ENCODE peak calls at places on chromosomes 2 and 18, in five cellular contexts. G, I, X, Q and Z are unnamed samples.

GRCh38 chr2:100197643-100198153 is 55.3 kb upstream of the AFF3 start:
- DNase-seq in G (no peak), I (no peak), X (no peak), Q (peak; percentile 87), Z (no peak)

GRCh38 chr18:58733866-58734265 is 62.6 kb downstream of the MALT1 start:
- DNase-seq in G (no peak), I (no peak), X (no peak), Q (no peak), Z (no peak)

GRCh38 chr18:41613210-41613609 is 341.8 kb upstream of the PIK3C3 start:
- DNase-seq in G (no peak), I (no peak), X (no peak), Q (no peak), Z (no peak)

GRCh38 chr2:158953926-158954763 is 14.3 kb upstream of the TANC1 start:
- DNase-seq in G (peak; percentile 71), I (peak; percentile 37), X (peak; percentile 15), Q (peak; percentile 82), Z (peak; percentile 22)

GRCh38 chr2:8045081-8045614 is 636.7 kb upstream of the ID2 start:
- DNase-seq in G (no peak), I (no peak), X (no peak), Q (no peak), Z (no peak)

GRCh38 chr2:44510246-44510645 is 148.5 kb downstream of the CAMKMT start:
- DNase-seq in G (no peak), I (no peak), X (no peak), Q (no peak), Z (no peak)

GRCh38 chr2:131049150-131049718 is 44.0 kb downstream of the FAM168B start:
- DNase-seq in G (no peak), I (no peak), X (no peak), Q (no peak), Z (no peak)

GRCh38 chr18:57188851-57189565 is 42.1 kb downstream of the BOD1L2 start:
- DNase-seq in G (no peak), I (no peak), X (no peak), Q (no peak), Z (no peak)

GRCh38 chr18:40048253-40048652 is 1906.8 kb upstream of the PIK3C3 start:
- DNase-seq in G (no peak), I (no peak), X (no peak), Q (no peak), Z (no peak)